ENCODE peak calls at places on chromosomes 1 and 21, in five cellular contexts. O, W, I, H and F are unnamed samples. For H3K4me1, the result is how much of the 10 kb centered on the place peaks cover.

GRCh38 chr1:180494370-180494769 is 8.0 kb downstream of the ACBD6 start:
- DNase-seq in O (no peak), W (no peak), I (no peak), H (no peak), F (no peak)

GRCh38 chr1:235878082-235878781 is 11.5 kb upstream of the LYST start:
- DNase-seq in O (no peak), W (no peak), I (no peak), H (no peak), F (no peak)

GRCh38 chr21:36093512-36093911 is 23.7 kb downstream of the CBR1 start:
- DNase-seq in O (no peak), W (no peak), I (no peak), H (no peak), F (no peak)

GRCh38 chr1:56710646-56711045 is 65.5 kb downstream of the PRKAA2 start:
- DNase-seq in O (no peak), W (no peak), I (no peak), H (no peak), F (no peak)

GRCh38 chr1:17119744-17120482 is 662 bp upstream of the PADI2 start:
- DNase-seq in O (no peak), W (no peak), I (peak), H (no peak), F (no peak)

GRCh38 chr1:23562138-23562819 is 3.0 kb upstream of the ID3 start:
- DNase-seq in O (peak), W (peak), I (no peak), H (peak), F (peak)

GRCh38 chr1:40039245-40039756 is 1.2 kb upstream of the CAP1 start:
- DNase-seq in O (no peak), W (no peak), I (no peak), H (no peak), F (no peak)

GRCh38 chr1:41353744-41354143 is 7.5 kb upstream of the FOXO6 start:
- DNase-seq in O (no peak), W (peak), I (peak), H (no peak), F (no peak)

DNA sequence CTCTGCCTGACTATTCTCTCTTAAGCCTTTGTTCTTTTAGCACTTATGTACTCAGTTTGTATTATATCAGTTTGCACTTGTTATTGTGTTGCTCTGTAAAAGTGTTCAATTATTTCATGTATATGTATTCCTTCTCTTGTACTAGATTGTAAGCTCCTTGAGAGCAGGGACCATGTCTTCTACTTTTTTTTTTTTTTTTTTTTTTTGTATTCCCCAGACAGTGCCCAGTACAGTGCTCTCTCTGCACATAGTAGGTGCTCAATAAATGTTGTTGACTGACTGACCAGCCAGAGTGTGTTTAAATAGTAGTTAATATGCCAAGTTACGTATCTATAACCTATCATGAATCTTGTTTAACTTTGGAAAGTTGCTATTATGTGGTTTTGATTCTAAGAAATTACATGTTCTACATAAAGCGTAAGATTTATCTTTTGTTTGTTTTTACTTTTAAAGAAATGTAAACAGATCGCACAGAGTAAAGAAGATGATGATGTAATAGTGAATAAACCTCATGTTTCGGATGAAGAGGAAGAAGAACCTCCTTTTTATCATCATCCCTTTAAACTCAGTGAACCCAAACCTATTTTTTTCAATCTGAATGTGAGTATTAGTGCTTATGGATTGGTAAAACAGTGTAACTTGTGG is 16.1 kb downstream of the SON start:
- DNase-seq in O (no peak), W (no peak), I (no peak), H (no peak), F (no peak)
- H3K4me1 ChIP-seq in O (under half), W (under half), I (under half), H (under half), F (under half)

GRCh38 chr1:109307363-109308021 is 681 bp upstream of the MYBPHL start:
- DNase-seq in O (no peak), W (no peak), I (no peak), H (no peak), F (no peak)
- TF ChIP-seq EP300 in O (no peak), W (no peak), I (no peak), H (no peak), F (no peak)

GRCh38 chr21:46354518-46354917 is 30.6 kb downstream of the PCNT start:
- DNase-seq in O (no peak), W (no peak), I (no peak), H (no peak), F (no peak)
- TF ChIP-seq POLR2A in O (no peak), W (no peak), I (no peak), H (no peak), F (no peak)

DNA sequence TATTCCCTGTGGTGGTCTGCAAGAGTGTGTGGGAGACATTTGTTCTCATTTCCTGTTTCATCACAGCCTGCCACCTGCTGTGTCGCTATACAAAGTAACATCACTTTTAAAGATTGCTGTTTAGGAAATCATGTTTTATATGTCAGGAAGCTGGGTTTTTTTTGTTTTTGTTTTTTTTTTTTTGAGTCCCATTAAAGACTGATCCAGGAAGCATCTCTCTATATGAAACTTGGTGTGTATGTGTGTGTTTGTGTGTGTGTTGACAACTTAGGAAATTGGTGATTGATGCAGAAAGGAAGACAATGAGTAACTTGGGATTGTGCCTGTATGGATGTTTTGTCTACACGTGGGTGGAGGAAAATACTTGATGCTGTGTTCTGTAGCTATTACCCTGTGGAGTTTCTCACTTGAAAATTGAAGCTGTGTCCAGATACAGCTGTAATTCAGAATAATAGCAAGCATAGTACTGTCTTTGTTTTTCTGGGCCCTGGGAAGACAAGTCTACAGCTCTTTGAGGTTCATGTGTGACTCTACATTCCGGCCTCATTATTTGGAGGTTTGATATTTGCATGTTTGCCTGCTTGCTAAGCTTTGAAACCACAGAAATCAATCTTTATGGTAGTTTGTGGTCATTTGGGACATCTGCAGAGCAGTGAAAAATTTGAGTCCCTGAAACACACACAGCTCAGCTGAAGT is 47.9 kb downstream of the LAMC1 start:
- DNase-seq in O (no peak), W (no peak), I (peak), H (no peak), F (no peak)
- H3K4me1 ChIP-seq in O (half or more), W (under half), I (under half), H (half or more), F (under half)

DNA sequence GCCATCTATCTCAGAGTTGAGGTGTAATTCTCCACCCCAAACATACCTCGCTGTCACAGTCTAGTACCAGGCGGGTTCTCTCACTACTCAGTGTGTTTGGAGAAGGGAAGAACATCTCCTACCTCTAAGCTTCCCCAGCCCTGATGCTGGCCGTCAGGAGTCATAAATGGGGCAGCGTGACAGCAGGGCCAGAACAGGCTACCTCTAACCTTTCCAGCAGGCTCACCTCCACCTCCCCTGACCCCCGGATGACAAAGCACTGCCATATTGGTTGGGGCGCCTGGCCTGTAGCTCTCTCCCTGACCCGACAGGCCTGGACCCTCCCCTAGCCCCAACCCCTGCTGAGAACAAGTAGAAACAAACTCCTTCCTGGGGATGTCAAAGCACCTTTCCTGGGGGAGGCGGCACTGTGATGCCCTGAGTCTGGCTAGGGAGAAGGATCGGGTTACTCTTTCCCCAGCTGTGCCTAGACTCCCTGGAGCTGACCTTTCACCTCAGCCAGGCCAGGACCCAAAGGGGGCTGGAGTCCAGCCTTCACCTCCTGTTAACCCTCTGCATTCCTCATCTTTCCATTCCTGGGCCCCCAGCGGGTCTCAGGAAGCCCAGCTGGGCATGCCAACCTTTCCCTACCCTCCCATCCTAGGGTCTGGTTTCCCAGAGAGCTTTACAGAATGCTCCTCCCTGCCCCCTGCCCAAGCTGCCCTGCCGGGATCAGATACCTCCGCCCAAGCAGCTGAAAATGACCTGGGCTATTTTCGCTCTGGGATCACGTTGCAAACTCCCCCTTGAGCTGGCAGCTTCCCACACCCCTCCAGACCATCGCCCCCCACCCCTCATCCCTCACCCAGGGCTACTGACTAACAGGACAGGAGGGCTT is 34.2 kb downstream of the AHDC1 start:
- DNase-seq in O (no peak), W (peak), I (no peak), H (no peak), F (no peak)
- TF ChIP-seq EP300 in O (no peak), W (no peak), I (no peak), H (no peak), F (no peak)